ENCODE peak calls at places on chromosomes 13 and 19, in nine cellular contexts. One of them, this sample, is unnamed.

GRCh38 chr19:34259367-34259865 is 5.1 kb downstream of the GARRE1 start:
- DNase-seq in HCT116: no peak
- DNase-seq in heart left ventricle: no peak
- DNase-seq in uterus: no peak
- DNase-seq in IMR-90: peak; percentile 45
- DNase-seq in adrenal gland: no peak
- DNase-seq in H54: no peak
- DNase-seq in testis: no peak
- DNase-seq in A549: no peak
- DNase-seq in this sample: no peak

GRCh38 chr13:93614776-93615175 is 388.2 kb downstream of the GPC6 start:
- DNase-seq in testis: no peak
- DNase-seq in HCT116: no peak
- DNase-seq in heart left ventricle: no peak
- DNase-seq in IMR-90: peak; percentile 48
- DNase-seq in uterus: no peak
- DNase-seq in adrenal gland: no peak
- DNase-seq in A549: no peak
- DNase-seq in H54: no peak
- DNase-seq in this sample: no peak

GRCh38 chr19:50551713-50552187 is 16.5 kb downstream of the LRRC4B start:
- DNase-seq in heart left ventricle: no peak
- DNase-seq in H54: no peak
- DNase-seq in uterus: no peak
- DNase-seq in IMR-90: no peak
- DNase-seq in A549: no peak
- DNase-seq in adrenal gland: no peak
- DNase-seq in HCT116: no peak
- DNase-seq in testis: peak; percentile 59
- DNase-seq in this sample: no peak

GRCh38 chr13:33174491-33174890 is 111.1 kb downstream of the STARD13 start:
- DNase-seq in uterus: no peak
- DNase-seq in IMR-90: no peak
- DNase-seq in adrenal gland: no peak
- DNase-seq in heart left ventricle: no peak
- DNase-seq in A549: no peak
- DNase-seq in testis: no peak
- DNase-seq in HCT116: no peak
- DNase-seq in H54: no peak
- DNase-seq in this sample: no peak

GRCh38 chr19:49592486-49593232 is 1.7 kb downstream of the PRR12 start:
- DNase-seq in H54: no peak
- DNase-seq in adrenal gland: no peak
- DNase-seq in heart left ventricle: no peak
- DNase-seq in HCT116: no peak
- DNase-seq in testis: no peak
- DNase-seq in A549: peak; percentile 74
- DNase-seq in IMR-90: no peak
- DNase-seq in uterus: no peak
- DNase-seq in this sample: peak; percentile 60

GRCh38 chr13:34570954-34571353 is 371.1 kb upstream of the NBEA start:
- DNase-seq in IMR-90: no peak
- DNase-seq in heart left ventricle: no peak
- DNase-seq in HCT116: no peak
- DNase-seq in uterus: no peak
- DNase-seq in testis: no peak
- DNase-seq in adrenal gland: no peak
- DNase-seq in A549: no peak
- DNase-seq in H54: no peak
- DNase-seq in this sample: no peak

GRCh38 chr19:40596608-40597328 is 4.4 kb upstream of the LTBP4 start:
- DNase-seq in uterus: peak; percentile 78
- DNase-seq in HCT116: peak; percentile 67
- DNase-seq in H54: peak; percentile 93
- DNase-seq in IMR-90: peak; percentile 59
- DNase-seq in A549: peak; percentile 89
- DNase-seq in heart left ventricle: peak; percentile 85
- DNase-seq in adrenal gland: peak; percentile 70
- DNase-seq in testis: peak; percentile 69
- DNase-seq in this sample: peak; percentile 54

GRCh38 chr19:46955114-46955812 is 64.4 kb upstream of the NPAS1 start:
- DNase-seq in HCT116: no peak
- DNase-seq in A549: no peak
- DNase-seq in IMR-90: peak; percentile 52
- DNase-seq in testis: peak; percentile 57
- DNase-seq in heart left ventricle: no peak
- DNase-seq in H54: no peak
- DNase-seq in uterus: no peak
- DNase-seq in adrenal gland: no peak
- DNase-seq in this sample: peak; percentile 57

GRCh38 chr19:35403116-35403760 is 32.4 kb downstream of the GPR42 start:
- DNase-seq in H54: no peak
- DNase-seq in IMR-90: no peak
- DNase-seq in A549: no peak
- DNase-seq in HCT116: no peak
- DNase-seq in adrenal gland: no peak
- DNase-seq in uterus: no peak
- DNase-seq in heart left ventricle: no peak
- DNase-seq in testis: no peak
- DNase-seq in this sample: peak; percentile 77

DNA sequence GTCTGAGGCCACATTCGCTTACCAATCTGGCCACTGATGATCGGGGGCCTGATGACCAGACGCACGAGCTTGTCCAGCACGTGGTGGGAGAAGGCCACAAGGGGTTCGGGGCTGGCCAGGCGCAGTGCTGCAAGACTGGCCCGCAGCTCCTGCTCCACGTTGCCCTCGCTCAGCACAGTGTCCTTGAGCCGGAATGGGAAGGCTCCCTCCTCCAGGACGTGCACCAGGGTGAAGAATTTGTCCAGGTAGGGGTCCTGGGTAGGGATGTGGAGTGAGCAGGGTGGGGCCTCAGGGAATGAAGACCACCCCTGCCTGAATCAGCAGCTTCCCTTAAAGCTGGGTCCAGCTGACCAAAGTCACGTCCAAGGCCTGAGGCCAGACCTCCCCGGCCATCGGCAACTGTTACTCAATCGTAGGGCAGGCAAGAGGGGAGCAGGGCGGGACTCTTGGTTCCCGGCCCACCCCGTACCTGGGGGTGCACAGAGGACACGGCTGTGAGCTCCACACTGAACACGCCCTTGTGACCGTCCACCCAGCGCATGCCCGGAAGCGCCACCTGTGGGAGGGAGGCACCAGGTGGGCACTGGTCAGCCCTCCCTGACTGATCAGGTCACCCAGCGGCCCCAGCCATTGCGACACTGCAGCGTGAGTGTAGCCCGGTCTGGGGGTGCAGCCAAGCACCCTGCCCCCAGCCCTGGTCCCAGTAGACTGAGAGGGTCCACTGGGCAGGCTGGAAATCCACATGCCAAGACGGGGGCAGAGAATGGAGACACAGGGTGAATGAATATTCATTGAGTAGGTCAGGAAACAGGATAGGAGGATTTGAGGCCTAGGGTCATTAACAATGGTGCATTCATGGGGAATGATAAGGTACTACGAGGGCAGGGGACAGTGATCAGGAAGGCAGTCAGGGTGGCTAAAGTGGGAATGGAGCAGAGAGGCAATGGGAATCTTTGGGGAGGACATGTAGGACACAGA is 2.8 kb upstream of the ANGPTL8 start:
- DNase-seq in H54: no peak
- DNase-seq in uterus: no peak
- DNase-seq in IMR-90: no peak
- DNase-seq in testis: no peak
- DNase-seq in A549: no peak
- DNase-seq in heart left ventricle: no peak
- DNase-seq in adrenal gland: no peak
- DNase-seq in HCT116: no peak
- DNase-seq in this sample: no peak
- TF ChIP-seq POLR2A in H54: no peak
- TF ChIP-seq POLR2A in uterus: no peak
- TF ChIP-seq POLR2A in IMR-90: no peak
- TF ChIP-seq POLR2A in testis: no peak
- TF ChIP-seq POLR2A in A549: no peak
- TF ChIP-seq POLR2A in heart left ventricle: no peak
- TF ChIP-seq POLR2A in adrenal gland: no peak
- TF ChIP-seq POLR2A in HCT116: no peak
- TF ChIP-seq POLR2A in this sample: no peak

DNA sequence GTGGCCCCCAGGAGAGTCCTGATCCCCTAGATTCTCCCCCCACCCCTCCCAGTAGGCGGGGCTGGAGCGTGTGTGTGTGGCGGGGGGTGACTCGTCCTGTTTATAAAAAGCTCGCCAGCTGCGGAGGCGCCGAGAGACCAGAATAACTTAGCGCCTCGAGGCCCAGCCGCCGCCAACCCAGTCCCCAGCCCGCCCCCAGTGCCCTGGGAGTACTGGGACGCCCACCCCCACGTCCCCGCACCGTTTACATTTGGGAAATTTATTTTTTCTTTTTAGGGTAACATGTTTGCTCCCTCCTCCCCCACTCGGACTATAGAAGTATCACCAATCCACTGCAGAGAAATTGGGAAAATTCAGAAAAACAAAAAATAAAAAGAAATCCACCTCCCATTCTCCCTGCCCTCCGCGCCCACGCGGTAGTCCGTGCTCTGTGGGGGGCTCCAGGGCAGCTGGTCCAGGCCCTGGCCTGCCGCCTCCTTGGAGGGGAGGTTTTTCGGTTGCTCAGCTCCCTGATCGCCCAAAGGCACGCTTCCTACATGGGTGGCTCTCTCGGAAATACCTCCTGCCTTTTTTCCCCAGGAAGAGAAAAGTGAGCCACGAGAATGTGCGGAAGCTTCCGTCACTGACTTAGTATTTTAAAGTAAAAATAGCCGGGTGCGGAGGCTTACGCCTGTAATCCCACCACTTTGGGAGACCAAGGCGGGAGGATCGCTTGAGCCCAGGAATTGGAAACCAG is 1.5 kb upstream of the RAB3A start:
- DNase-seq in uterus: peak; percentile 85
- DNase-seq in heart left ventricle: peak; percentile 91
- DNase-seq in HCT116: no peak
- DNase-seq in adrenal gland: peak; percentile 79
- DNase-seq in H54: peak; percentile 61
- DNase-seq in A549: no peak
- DNase-seq in testis: peak; percentile 85
- DNase-seq in IMR-90: peak; percentile 89
- DNase-seq in this sample: peak; percentile 74
- TF ChIP-seq POLR2A in uterus: peak; percentile 87
- TF ChIP-seq POLR2A in heart left ventricle: peak; percentile 60
- TF ChIP-seq POLR2A in HCT116: no peak
- TF ChIP-seq POLR2A in adrenal gland: no peak
- TF ChIP-seq POLR2A in H54: no peak
- TF ChIP-seq POLR2A in A549: no peak
- TF ChIP-seq POLR2A in testis: no peak
- TF ChIP-seq POLR2A in IMR-90: peak; percentile 84
- TF ChIP-seq POLR2A in this sample: no peak

GRCh38 chr19:48110350-48110966 is at the start of gene PLA2G4C:
- DNase-seq in IMR-90: peak; percentile 95
- DNase-seq in adrenal gland: peak; percentile 96
- DNase-seq in H54: peak; percentile 85
- DNase-seq in heart left ventricle: peak; percentile 96
- DNase-seq in A549: peak; percentile 94
- DNase-seq in uterus: peak; percentile 87
- DNase-seq in testis: peak; percentile 93
- DNase-seq in HCT116: peak; percentile 77
- DNase-seq in this sample: peak; percentile 85
- TF ChIP-seq POLR2A in IMR-90: peak; percentile 78
- TF ChIP-seq POLR2A in adrenal gland: peak; percentile 84
- TF ChIP-seq POLR2A in H54: peak; percentile 14
- TF ChIP-seq POLR2A in heart left ventricle: peak; percentile 70
- TF ChIP-seq POLR2A in A549: peak; percentile 89
- TF ChIP-seq POLR2A in uterus: peak; percentile 61
- TF ChIP-seq POLR2A in testis: peak; percentile 11
- TF ChIP-seq POLR2A in HCT116: peak; percentile 33
- TF ChIP-seq POLR2A in this sample: peak; percentile 41

GRCh38 chr19:39407644-39408391 is 1.2 kb downstream of the ZFP36 start:
- DNase-seq in uterus: peak; percentile 64
- DNase-seq in heart left ventricle: peak; percentile 76
- DNase-seq in A549: peak; percentile 60
- DNase-seq in H54: no peak
- DNase-seq in adrenal gland: peak; percentile 61
- DNase-seq in IMR-90: no peak
- DNase-seq in testis: no peak
- DNase-seq in HCT116: no peak
- DNase-seq in this sample: peak; percentile 57
- TF ChIP-seq POLR2A in uterus: no peak
- TF ChIP-seq POLR2A in heart left ventricle: peak; percentile 4
- TF ChIP-seq POLR2A in A549: no peak
- TF ChIP-seq POLR2A in H54: no peak
- TF ChIP-seq POLR2A in adrenal gland: peak; percentile 44
- TF ChIP-seq POLR2A in IMR-90: no peak
- TF ChIP-seq POLR2A in testis: no peak
- TF ChIP-seq POLR2A in HCT116: no peak
- TF ChIP-seq POLR2A in this sample: peak; percentile 75

DNA sequence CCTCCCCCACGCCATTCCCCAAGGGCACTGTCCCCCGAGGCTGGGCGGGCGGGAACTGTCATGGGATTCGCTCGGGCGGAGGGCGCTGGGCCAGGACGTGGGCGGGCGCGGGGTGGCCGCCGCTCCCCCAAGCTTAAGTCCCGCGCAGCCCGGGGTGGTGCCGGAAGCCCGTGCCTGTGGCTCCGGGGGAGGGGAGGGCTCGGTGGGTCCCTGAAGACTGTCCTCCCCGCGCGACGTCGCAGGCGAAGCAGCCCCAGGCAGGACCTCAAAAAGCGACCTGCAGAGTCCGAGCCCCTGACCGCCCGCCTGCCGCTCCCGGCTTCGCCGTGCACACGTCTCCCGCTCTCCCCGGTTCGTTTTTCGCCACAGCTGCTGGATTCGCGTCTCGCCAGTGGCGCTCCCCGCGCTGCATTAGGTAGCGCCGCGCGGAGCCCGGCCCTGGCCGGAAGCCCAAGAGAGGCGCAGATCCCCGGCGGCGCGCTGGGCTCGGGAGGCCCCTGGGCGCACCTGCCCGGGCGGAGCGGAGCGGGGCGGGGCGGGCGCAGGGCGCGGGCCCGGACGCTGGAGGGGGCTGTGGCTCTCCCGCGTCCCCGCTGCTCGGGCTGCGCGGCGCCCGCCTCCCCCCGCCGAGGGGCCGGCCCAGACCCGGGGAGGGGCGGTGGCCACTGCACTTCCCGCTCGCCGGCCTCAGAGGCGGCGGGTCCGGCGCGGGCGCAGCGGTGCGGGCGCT is at the start of gene FARP1:
- DNase-seq in HCT116: peak; percentile 27
- DNase-seq in uterus: peak; percentile 78
- DNase-seq in IMR-90: peak; percentile 65
- DNase-seq in heart left ventricle: peak; percentile 84
- DNase-seq in H54: peak; percentile 83
- DNase-seq in adrenal gland: peak; percentile 77
- DNase-seq in A549: peak; percentile 54
- DNase-seq in testis: peak; percentile 76
- DNase-seq in this sample: peak; percentile 56
- TF ChIP-seq POLR2A in HCT116: no peak
- TF ChIP-seq POLR2A in uterus: peak; percentile 24
- TF ChIP-seq POLR2A in IMR-90: peak; percentile 24
- TF ChIP-seq POLR2A in heart left ventricle: no peak
- TF ChIP-seq POLR2A in H54: peak; percentile 74
- TF ChIP-seq POLR2A in adrenal gland: peak; percentile 21
- TF ChIP-seq POLR2A in A549: no peak
- TF ChIP-seq POLR2A in testis: no peak
- TF ChIP-seq POLR2A in this sample: no peak

GRCh38 chr13:85525411-85525810 is 273.8 kb downstream of the SLITRK6 start:
- DNase-seq in adrenal gland: no peak
- DNase-seq in HCT116: no peak
- DNase-seq in H54: no peak
- DNase-seq in heart left ventricle: no peak
- DNase-seq in uterus: no peak
- DNase-seq in IMR-90: no peak
- DNase-seq in testis: no peak
- DNase-seq in A549: no peak
- DNase-seq in this sample: no peak
- TF ChIP-seq POLR2A in adrenal gland: no peak
- TF ChIP-seq POLR2A in HCT116: no peak
- TF ChIP-seq POLR2A in H54: no peak
- TF ChIP-seq POLR2A in heart left ventricle: no peak
- TF ChIP-seq POLR2A in uterus: no peak
- TF ChIP-seq POLR2A in IMR-90: no peak
- TF ChIP-seq POLR2A in testis: no peak
- TF ChIP-seq POLR2A in A549: no peak
- TF ChIP-seq POLR2A in this sample: no peak

This sample was measured in erythroblast.